ENCODE peak calls at places on chromosome 15, in five cellular contexts. C, D, R, Z and J are unnamed samples. For H3K79me2 and H3F3A, the result is how much of the 10 kb centered on the place peaks cover.

GRCh38 chr15:34791701-34792100 is 3.6 kb downstream of the ACTC1 start:
- DNase-seq in R (no peak), Z (no peak), D (no peak), C (peak), J (no peak)

GRCh38 chr15:93321881-93322282 is 232.9 kb upstream of the RGMA start:
- DNase-seq in Z (no peak), R (no peak), D (no peak), C (no peak), J (no peak)

GRCh38 chr15:66852064-66852905 is 150.2 kb downstream of the SMAD6 start:
- DNase-seq in R (no peak), C (no peak), Z (no peak), D (no peak), J (no peak)

GRCh38 chr15:37518436-37518835 is 416.0 kb upstream of the TMCO5A start:
- DNase-seq in C (no peak), Z (no peak), D (no peak), R (no peak), J (no peak)

GRCh38 chr15:72034351-72034750 is 83.6 kb downstream of the MYO9A start:
- DNase-seq in R (no peak), Z (no peak), C (no peak), D (no peak), J (no peak)

GRCh38 chr15:68808091-68808490 is 12.6 kb downstream of the ANP32A start:
- DNase-seq in C (peak), R (no peak), D (no peak), Z (no peak), J (no peak)

GRCh38 chr15:40328176-40328575 is 4.7 kb downstream of the INAFM2 start:
- DNase-seq in Z (peak), R (no peak), D (no peak), C (no peak), J (no peak)

GRCh38 chr15:63582179-63582578 is 15.0 kb upstream of the FBXL22 start:
- DNase-seq in Z (no peak), C (no peak), D (no peak), R (no peak), J (no peak)

GRCh38 chr15:76840830-76841460 is 64.2 kb downstream of the SCAPER start:
- DNase-seq in D (peak), Z (peak), R (no peak), C (peak), J (peak)

GRCh38 chr15:48330045-48330840 is 986 bp upstream of the DUT start:
- DNase-seq in R (peak), C (peak), Z (no peak), D (no peak), J (no peak)

GRCh38 chr15:48120751-48121150 is at the start of gene SLC24A5:
- DNase-seq in C (no peak), R (no peak), Z (no peak), D (no peak), J (no peak)

GRCh38 chr15:40878785-40879184 is 4.8 kb upstream of the RHOV start:
- DNase-seq in D (no peak), R (peak), Z (peak), C (peak), J (no peak)

GRCh38 chr15:75902129-75902557 is 1.5 kb upstream of the FBXO22 start:
- DNase-seq in Z (no peak), D (peak), C (no peak), R (no peak), J (peak)

GRCh38 chr15:89442671-89443307 is 53.6 kb downstream of the RHCG start:
- DNase-seq in C (peak), R (no peak), Z (peak), D (peak), J (peak)

GRCh38 chr15:93298901-93299300 is 209.9 kb upstream of the RGMA start:
- DNase-seq in R (no peak), C (no peak), Z (no peak), D (no peak), J (no peak)

GRCh38 chr15:57031605-57032004 is 113.2 kb downstream of the TCF12 start:
- DNase-seq in D (peak), Z (no peak), R (no peak), C (peak), J (no peak)

GRCh38 chr15:74400915-74401757 is 32.6 kb downstream of the SEMA7A start:
- DNase-seq in C (peak), R (peak), Z (peak), D (no peak), J (no peak)

GRCh38 chr15:31021067-31021665 is 29.7 kb upstream of the MTMR10 start:
- DNase-seq in R (no peak), D (no peak), C (no peak), Z (no peak), J (no peak)

GRCh38 chr15:67064607-67065530 is 533 bp upstream of the SMAD3 start:
- DNase-seq in D (no peak), C (no peak), Z (no peak), R (peak), J (peak)

GRCh38 chr15:65287515-65287845 is 797 bp upstream of the PARP16 start:
- DNase-seq in D (no peak), C (no peak), Z (no peak), R (no peak), J (no peak)

GRCh38 chr15:101698314-101698713 is 26.0 kb downstream of the TARS3 start:
- DNase-seq in C (peak), D (no peak), R (no peak), Z (no peak), J (no peak)

GRCh38 chr15:77096131-77096530 is 25.2 kb upstream of the TSPAN3 start:
- DNase-seq in D (no peak), R (no peak), C (no peak), Z (no peak), J (no peak)

GRCh38 chr15:68700395-68701123 is 120.1 kb downstream of the ANP32A start:
- DNase-seq in C (peak), Z (no peak), R (no peak), D (peak), J (peak)

GRCh38 chr15:57567909-57568308 is 23.8 kb upstream of the MYZAP start:
- DNase-seq in C (no peak), Z (no peak), R (no peak), D (no peak), J (no peak)

GRCh38 chr15:47727137-47727536 is 9.8 kb downstream of the SEMA6D start:
- DNase-seq in C (no peak), D (no peak), Z (no peak), R (no peak), J (no peak)

GRCh38 chr15:100588638-100589242 is 13.2 kb downstream of the LINS1 start:
- DNase-seq in C (no peak), Z (no peak), D (no peak), R (no peak), J (peak)

GRCh38 chr15:76979996-76980520 is 14.9 kb upstream of the PSTPIP1 start:
- DNase-seq in R (no peak), Z (no peak), C (no peak), D (no peak), J (no peak)

GRCh38 chr15:51281368-51281967 is 56.9 kb downstream of the CYP19A1 start:
- DNase-seq in D (peak), Z (peak), R (no peak), C (peak), J (peak)

GRCh38 chr15:43093026-43093425 is 12.8 kb downstream of the UBR1 start:
- DNase-seq in R (no peak), C (peak), D (no peak), Z (no peak), J (no peak)

GRCh38 chr15:100189849-100190248 is 151.9 kb downstream of the ADAMTS17 start:
- DNase-seq in Z (no peak), C (no peak), D (no peak), R (no peak), J (no peak)

GRCh38 chr15:25180606-25181289 is 226.0 kb downstream of the SNRPN start:
- DNase-seq in Z (no peak), D (no peak), C (no peak), R (no peak), J (no peak)
- H3K79me2 ChIP-seq in Z (under half), D (under half), C (under half), R (under half), J (under half)

GRCh38 chr15:55627730-55628368 is 39.7 kb upstream of the PYGO1 start:
- DNase-seq in R (peak), D (no peak), C (peak), Z (no peak), J (no peak)
- H3F3A ChIP-seq in R (under half), D (under half), C (under half), Z (under half), J (under half)

GRCh38 chr15:85500060-85500708 is 119.8 kb downstream of the AKAP13 start:
- DNase-seq in Z (no peak), C (no peak), R (no peak), D (no peak), J (no peak)
- H3K79me2 ChIP-seq in Z (under half), C (half or more), R (half or more), D (under half), J (half or more)

GRCh38 chr15:59218710-59219109 is 12.1 kb downstream of the LDHAL6B start:
- DNase-seq in D (no peak), C (no peak), R (no peak), Z (no peak), J (no peak)
- H3F3A ChIP-seq in D (under half), C (under half), R (under half), Z (under half), J (under half)

GRCh38 chr15:58910456-58910855 is 23.0 kb downstream of the SLTM start:
- DNase-seq in C (no peak), Z (no peak), D (no peak), R (no peak), J (no peak)
- H3K79me2 ChIP-seq in C (half or more), Z (half or more), D (half or more), R (under half), J (half or more)

GRCh38 chr15:85684174-85684710 is 110.5 kb downstream of the KLHL25 start:
- DNase-seq in Z (no peak), C (no peak), R (no peak), D (no peak), J (no peak)
- H3F3A ChIP-seq in Z (under half), C (under half), R (under half), D (under half), J (under half)

GRCh38 chr15:32732574-32733157 is 14.9 kb downstream of the GREM1 start:
- DNase-seq in D (no peak), C (no peak), R (no peak), Z (no peak), J (no peak)

GRCh38 chr15:32730677-32731654 is 13.2 kb downstream of the GREM1 start:
- DNase-seq in D (no peak), R (no peak), Z (no peak), C (peak), J (peak)

GRCh38 chr15:32733276-32733675 is 15.5 kb downstream of the GREM1 start:
- DNase-seq in Z (no peak), C (peak), R (no peak), D (no peak), J (no peak)

GRCh38 chr15:32729700-32730099 is 11.9 kb downstream of the GREM1 start:
- DNase-seq in C (no peak), D (no peak), Z (no peak), R (no peak), J (no peak)
- H3K79me2 ChIP-seq in C (half or more), D (half or more), Z (under half), R (under half), J (under half)